ENCODE peak calls at places on chromosomes 5 and 9, in six cellular contexts. U is HCT116, C is SK-N-SH, H is HepG2, T is GM12878, N is H1. A is an unnamed sample.
A peak's percentile ranks its signal among the peaks of the same experiment; 100 is the strongest.

GRCh38 chr5:91146905-91147600 is 236.1 kb downstream of the ARRDC3 start:
- DNase-seq in T (no peak), C (no peak), N (no peak), H (no peak), U (no peak), A (no peak)

GRCh38 chr5:112467467-112467866 is 48.4 kb upstream of the EPB41L4A start:
- DNase-seq in C (no peak), H (no peak), U (no peak), T (no peak), N (no peak), A (no peak)

GRCh38 chr5:129097498-129098296 is 3.1 kb downstream of the ISOC1 start:
- DNase-seq in T (no peak), N (no peak), C (no peak), U (no peak), H (no peak), A (no peak)

GRCh38 chr5:169442354-169443248 is 141.0 kb upstream of the SPDL1 start:
- DNase-seq in T (no peak), N (no peak), H (no peak), U (no peak), C (no peak), A (no peak)

GRCh38 chr5:164422400-164422799 is 917.0 kb downstream of the MAT2B start:
- DNase-seq in T (no peak), U (no peak), N (peak; percentile 31), C (no peak), H (peak; percentile 22), A (peak; percentile 42)

GRCh38 chr9:93194584-93194983 is 10.6 kb downstream of the WNK2 start:
- DNase-seq in N (no peak), T (no peak), C (no peak), U (no peak), H (no peak), A (no peak)

GRCh38 chr9:98374385-98375051 is 119.1 kb upstream of the TBC1D2 start:
- DNase-seq in H (peak; percentile 41), C (no peak), U (no peak), T (no peak), N (no peak), A (peak; percentile 28)

GRCh38 chr5:172170251-172170701 is 17.7 kb downstream of the STK10 start:
- DNase-seq in N (no peak), T (no peak), H (no peak), C (no peak), U (no peak), A (no peak)

GRCh38 chr5:179803651-179804598 is 2.7 kb downstream of the MGAT4B start:
- DNase-seq in U (no peak), T (no peak), C (no peak), N (no peak), H (peak; percentile 44), A (no peak)

GRCh38 chr9:36997414-36997813 is 36.7 kb downstream of the PAX5 start:
- DNase-seq in C (no peak), T (no peak), U (no peak), H (no peak), N (no peak), A (no peak)

GRCh38 chr5:116652196-116652729 is 77.6 kb upstream of the SEMA6A start:
- DNase-seq in U (peak; percentile 79), N (peak; percentile 39), T (peak; percentile 85), C (no peak), H (peak; percentile 97), A (peak; percentile 63)

GRCh38 chr9:27037499-27037898 is 32.0 kb upstream of the LRRC19 start:
- DNase-seq in U (no peak), C (no peak), T (no peak), N (no peak), H (no peak), A (no peak)

GRCh38 chr5:89041249-89041808 is 158.3 kb upstream of the MEF2C start:
- DNase-seq in C (no peak), H (no peak), U (no peak), T (no peak), N (no peak), A (no peak)

GRCh38 chr9:130898552-130898852 is 1.9 kb upstream of the QRFP start:
- DNase-seq in H (no peak), T (no peak), C (no peak), U (no peak), N (no peak), A (no peak)

GRCh38 chr9:88988796-88989641 is 2.2 kb upstream of the S1PR3 start:
- DNase-seq in N (no peak), U (no peak), H (no peak), C (no peak), T (no peak), A (no peak)
- H3K9ac ChIP-seq in N (no peak overlapping the region), U (no peak overlapping the region), H (no peak overlapping the region), C (no peak overlapping the region), T (no peak overlapping the region), A (no peak overlapping the region)

GRCh38 chr5:104344809-104345512 is 782.4 kb upstream of the NUDT12 start:
- DNase-seq in N (no peak), U (peak; percentile 13), T (no peak), C (no peak), H (peak; percentile 3), A (no peak)
- TF ChIP-seq YY1 in N (no peak), U (no peak), T (no peak), C (no peak), H (no peak), A (no peak)

DNA sequence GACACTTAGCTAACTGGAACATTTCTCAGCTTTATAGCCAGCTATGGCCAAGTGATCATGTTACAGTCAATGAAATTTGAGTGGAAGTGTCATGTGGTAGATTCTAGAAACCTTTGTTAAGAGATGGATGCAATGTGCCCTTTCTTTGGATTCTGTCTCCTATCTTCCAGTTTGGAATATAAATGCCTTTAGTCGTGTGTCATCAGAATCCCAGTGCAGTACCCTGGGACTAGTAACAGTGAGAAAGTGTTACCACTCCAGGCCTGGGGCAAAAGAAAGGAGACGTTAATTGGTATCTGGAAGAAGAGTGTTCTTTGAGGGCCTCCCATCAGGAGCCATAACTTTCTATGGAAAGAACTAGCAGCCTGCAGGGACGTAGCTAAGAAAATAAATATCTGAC is 149.6 kb downstream of the SNX18 start:
- DNase-seq in H (no peak), C (no peak), N (no peak), T (no peak), U (no peak), A (no peak)
- H3K4me1 ChIP-seq in H (no peaks in the 10 kb centered on the region), C (peaks cover 4% of the 10 kb centered on the region), N (no peaks in the 10 kb centered on the region), T (no peaks in the 10 kb centered on the region), U (no peaks in the 10 kb centered on the region), A (no peaks in the 10 kb centered on the region)

DNA sequence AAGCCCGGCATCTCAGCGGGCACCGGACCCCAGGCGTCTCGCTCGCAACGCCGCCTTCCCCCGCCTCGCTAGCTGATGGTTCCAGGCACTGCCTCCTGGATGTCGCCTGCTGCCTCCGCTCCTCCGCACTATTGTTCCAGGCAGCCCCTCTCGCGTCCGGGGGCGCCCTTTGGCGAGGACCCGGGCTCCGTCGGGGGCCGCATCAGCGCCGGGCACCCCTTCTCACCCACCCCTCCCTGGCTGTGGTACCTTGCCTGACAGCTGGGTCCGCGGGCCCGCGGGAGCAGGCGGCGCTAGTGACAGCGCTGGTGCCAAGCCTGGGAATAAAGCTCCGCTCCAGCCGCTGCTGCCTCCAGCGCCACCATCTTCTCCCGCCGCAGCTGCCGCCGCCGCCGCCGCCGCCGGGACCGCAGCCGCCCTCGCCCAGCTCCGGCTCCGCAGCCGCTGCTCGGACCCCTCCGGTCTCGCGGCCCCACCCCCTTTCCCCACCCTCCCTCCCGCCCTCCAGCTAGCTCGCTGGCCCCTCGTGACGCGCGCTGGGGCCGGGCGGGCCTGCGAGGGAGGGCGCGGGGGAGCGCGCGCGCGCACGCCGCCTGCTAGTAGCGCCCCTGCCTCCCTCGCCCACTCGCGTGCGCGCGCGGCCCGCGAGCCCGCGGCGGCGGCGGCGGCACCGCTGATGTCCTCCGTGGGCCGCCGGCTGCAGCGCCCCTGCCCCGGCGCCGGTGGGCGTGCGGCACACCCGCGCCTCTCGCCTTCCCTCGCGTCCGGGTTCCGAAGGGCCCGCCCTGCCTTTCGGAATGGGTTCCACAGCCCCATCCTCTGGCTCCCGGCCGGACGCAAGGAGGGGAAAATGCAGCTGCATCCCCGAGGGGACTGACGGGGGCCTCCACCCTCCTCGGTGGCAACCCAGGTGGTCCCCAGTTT is at the start of gene APBA1:
- DNase-seq in C (peak; percentile 89), H (no peak), N (no peak), U (no peak), T (no peak), A (peak; percentile 6)
- H3K9ac ChIP-seq in C (peak within 1 kb of the TSS; percentile 75), H (no peak within 1 kb of the TSS), N (no peak within 1 kb of the TSS), U (peak within 1 kb of the TSS; percentile 37), T (no peak within 1 kb of the TSS), A (peak within 1 kb of the TSS; percentile 88)

GRCh38 chr9:30944233-30944585 is 1440.2 kb upstream of the ACO1 start:
- DNase-seq in N (no peak), T (no peak), H (no peak), C (no peak), U (no peak), A (no peak)
- TF ChIP-seq YY1 in N (no peak), T (no peak), H (no peak), C (no peak), U (no peak), A (no peak)

DNA sequence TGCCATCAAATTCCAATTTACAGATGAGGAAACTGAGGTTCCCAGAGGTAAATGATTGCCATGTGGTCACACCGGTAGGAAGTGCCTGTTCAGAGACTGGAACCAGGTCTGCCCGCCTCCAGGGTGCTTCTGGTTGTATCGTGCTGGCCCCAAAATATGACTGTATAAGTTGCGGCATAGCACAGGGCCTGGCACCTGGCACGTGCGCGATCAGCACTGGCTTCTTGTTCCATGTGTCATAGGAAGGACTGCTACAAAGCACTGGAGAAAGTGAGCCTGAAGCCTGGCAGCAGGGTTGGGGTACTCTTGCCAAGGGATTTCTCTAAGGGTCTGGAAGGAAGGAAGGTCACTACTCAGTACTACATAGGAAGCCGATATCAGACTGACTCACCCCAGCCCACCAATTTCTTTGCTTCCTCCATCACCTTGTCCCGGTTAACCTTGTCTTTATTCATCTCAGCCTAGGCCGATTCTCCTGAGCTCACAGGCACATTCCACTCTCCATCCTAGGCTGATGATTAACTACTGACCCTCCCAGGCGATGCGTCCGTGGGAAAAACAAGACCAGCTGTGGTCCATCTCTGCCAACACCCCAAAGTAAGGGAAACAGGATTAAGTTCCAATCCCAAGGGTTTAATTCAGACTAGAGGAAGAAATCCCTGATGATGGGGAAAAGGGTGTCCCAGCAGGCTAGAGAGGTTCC is 1.8 kb downstream of the HRH2 start:
- DNase-seq in H (no peak), T (no peak), U (no peak), N (no peak), C (no peak), A (no peak)
- H3K4me1 ChIP-seq in H (peaks cover 2% of the 10 kb centered on the region), T (no peaks in the 10 kb centered on the region), U (no peaks in the 10 kb centered on the region), N (peaks cover 11% of the 10 kb centered on the region), C (no peaks in the 10 kb centered on the region), A (peaks cover 4% of the 10 kb centered on the region)